ENCODE peak calls at places on chromosomes 3 and 15, in five cellular contexts. Q is CD4-positive, alpha-beta memory T cell; U is iris pigment epithelial cell; K is GM23248; J is RPMI8226. S is an unnamed sample.

GRCh38 chr3:112405845-112406244 is 72.9 kb downstream of the CD200 start:
- DNase-seq in Q (no peak), U (no peak), K (peak; percentile 26), J (no peak), S (no peak)

GRCh38 chr3:135134717-135135116 is 339.7 kb downstream of the EPHB1 start:
- DNase-seq in Q (no peak), U (no peak), K (no peak), J (no peak), S (no peak)

GRCh38 chr3:8052599-8053185 is 448.9 kb upstream of the LMCD1 start:
- DNase-seq in Q (no peak), U (peak; percentile 7), K (no peak), J (no peak), S (no peak)

GRCh38 chr3:46733026-46733800 is 15.5 kb upstream of the PRSS50 start:
- DNase-seq in Q (no peak), U (peak; percentile 7), K (peak; percentile 8), J (no peak), S (no peak)

GRCh38 chr3:168705412-168705811 is 609.7 kb upstream of the GOLIM4 start:
- DNase-seq in Q (no peak), U (no peak), K (no peak), J (no peak), S (no peak)

GRCh38 chr15:43775411-43775965 is 1.3 kb downstream of the ELL3 start:
- DNase-seq in Q (no peak), U (peak; percentile 39), K (peak; percentile 74), J (no peak), S (no peak)

GRCh38 chr3:75506603-75507002 is 157.5 kb upstream of the FRG2C start:
- DNase-seq in Q (no peak), U (no peak), K (no peak), J (no peak), S (no peak)

GRCh38 chr3:124592658-124593441 is 137.4 kb upstream of the UMPS start:
- DNase-seq in Q (no peak), U (no peak), K (no peak), J (peak; percentile 63), S (no peak)

GRCh38 chr3:17740703-17741102 is 1.7 kb downstream of the TBC1D5 start:
- DNase-seq in Q (no peak), U (peak; percentile 59), K (peak; percentile 60), J (peak; percentile 38), S (no peak)

GRCh38 chr15:101723161-101723873 is 956 bp downstream of the TARS3 start:
- DNase-seq in Q (peak; percentile 26), U (peak; percentile 18), K (peak; percentile 73), J (peak; percentile 40), S (peak; percentile 22)

GRCh38 chr3:134328147-134328591 is 46.1 kb downstream of the AMOTL2 start:
- DNase-seq in Q (no peak), U (peak; percentile 94), K (peak; percentile 93), J (no peak), S (no peak)

GRCh38 chr15:70632079-70632850 is 131.1 kb downstream of the UACA start:
- DNase-seq in Q (no peak), U (no peak), K (peak; percentile 36), J (no peak), S (no peak)

GRCh38 chr15:65958835-65959234 is 89.5 kb downstream of the RAB11A start:
- DNase-seq in Q (no peak), U (no peak), K (no peak), J (no peak), S (no peak)

GRCh38 chr3:133383175-133383574 is 16.7 kb upstream of the BFSP2 start:
- DNase-seq in Q (no peak), U (no peak), K (no peak), J (no peak), S (no peak)

GRCh38 chr3:61979645-61980430 is 393.5 kb downstream of the FEZF2 start:
- DNase-seq in Q (no peak), U (peak; percentile 26), K (peak; percentile 28), J (no peak), S (no peak)

GRCh38 chr3:141754032-141754431 is 9.2 kb upstream of the GRK7 start:
- DNase-seq in Q (no peak), U (no peak), K (no peak), J (no peak), S (no peak)

GRCh38 chr15:31953573-31953972 is 76.7 kb upstream of the CHRNA7 start:
- DNase-seq in Q (no peak), U (no peak), K (no peak), J (no peak), S (no peak)

GRCh38 chr3:187567741-187568140 is 102.5 kb downstream of the SST start:
- DNase-seq in Q (no peak), U (peak; percentile 86), K (peak; percentile 65), J (no peak), S (no peak)

GRCh38 chr15:91627473-91628309 is 225.8 kb upstream of the SLCO3A1 start:
- DNase-seq in Q (no peak), U (peak; percentile 2), K (peak; percentile 5), J (no peak), S (no peak)

GRCh38 chr3:126130081-126130855 is 46.3 kb upstream of the SLC41A3 start:
- DNase-seq in Q (no peak), U (no peak), K (no peak), J (no peak), S (no peak)

GRCh38 chr3:138440596-138440995 is 6.2 kb downstream of the ESYT3 start:
- DNase-seq in Q (no peak), U (peak; percentile 68), K (peak; percentile 92), J (no peak), S (no peak)

GRCh38 chr3:105513042-105513441 is 146.3 kb downstream of the ALCAM start:
- DNase-seq in Q (no peak), U (peak; percentile 80), K (peak; percentile 74), J (no peak), S (no peak)

GRCh38 chr15:71532994-71533393 is 277.4 kb upstream of the NR2E3 start:
- DNase-seq in Q (no peak), U (peak; percentile 56), K (peak; percentile 45), J (peak; percentile 45), S (no peak)

GRCh38 chr3:135325726-135326245 is 530.7 kb downstream of the EPHB1 start:
- DNase-seq in Q (no peak), U (no peak), K (no peak), J (no peak), S (no peak)

GRCh38 chr15:98949624-98950023 is 58.0 kb downstream of the PGPEP1L start:
- DNase-seq in Q (no peak), U (no peak), K (no peak), J (no peak), S (no peak)

GRCh38 chr15:83174891-83175290 is 32.7 kb downstream of the HDGFL3 start:
- DNase-seq in Q (no peak), U (no peak), K (peak; percentile 9), J (no peak), S (no peak)

GRCh38 chr3:172097585-172097984 is 58.2 kb downstream of the FNDC3B start:
- DNase-seq in Q (no peak), U (no peak), K (no peak), J (no peak), S (no peak)

GRCh38 chr15:37981781-37982180 is 47.3 kb downstream of the TMCO5A start:
- DNase-seq in Q (no peak), U (peak; percentile 68), K (peak; percentile 64), J (peak; percentile 8), S (no peak)

GRCh38 chr15:100788731-100789105 is 90.9 kb upstream of the ALDH1A3 start:
- DNase-seq in Q (no peak), U (no peak), K (no peak), J (no peak), S (no peak)

GRCh38 chr3:21750831-21751391 is at the start of gene ZNF385D:
- DNase-seq in Q (no peak), U (peak; percentile 34), K (peak; percentile 86), J (no peak), S (no peak)

GRCh38 chr3:127694467-127695215 is 21.9 kb downstream of the ABTB1 start:
- DNase-seq in Q (peak; percentile 46), U (no peak), K (peak; percentile 51), J (peak; percentile 44), S (peak; percentile 31)

GRCh38 chr3:140273542-140274195 is 338.7 kb downstream of the CLSTN2 start:
- DNase-seq in Q (no peak), U (no peak), K (peak; percentile 79), J (no peak), S (no peak)

GRCh38 chr3:61894988-61895935 is 333.9 kb downstream of the PTPRG start:
- DNase-seq in Q (peak; percentile 33), U (peak; percentile 98), K (peak; percentile 82), J (peak; percentile 89), S (peak; percentile 8)

GRCh38 chr3:171358171-171358890 is 101.9 kb downstream of the TNIK start:
- DNase-seq in Q (no peak), U (no peak), K (peak; percentile 49), J (no peak), S (no peak)

GRCh38 chr3:55042591-55042990 is 114.7 kb upstream of the LRTM1 start:
- DNase-seq in Q (no peak), U (no peak), K (peak; percentile 38), J (no peak), S (no peak)

GRCh38 chr15:101420232-101420631 is 69.3 kb downstream of the PCSK6 start:
- DNase-seq in Q (no peak), U (no peak), K (no peak), J (no peak), S (no peak)

GRCh38 chr3:152264378-152264777 is 4.4 kb upstream of the MBNL1 start:
- DNase-seq in Q (no peak), U (no peak), K (peak; percentile 28), J (no peak), S (no peak)

GRCh38 chr15:67923647-67923971 is 83.8 kb upstream of the RNU6-1 start:
- DNase-seq in Q (no peak), U (peak; percentile 61), K (no peak), J (no peak), S (no peak)

S was measured in central memory CD4-positive, alpha-beta T cell.